ENCODE peak calls at places on chromosome 9, in ten cellular contexts. E is colonic mucosa, W is BE2C, U is ovary, X is choroid plexus epithelial cell, D is HL-60, A is tibial artery, R is DND-41, Y is dorsolateral prefrontal cortex, G is fibroblast of lung. N is an unnamed sample.

GRCh38 chr9:116096853-116097252 is 56.7 kb upstream of the PAPPA start:
- DNase-seq in G (no peak), R (no peak), Y (no peak), X (peak; percentile 30), E (no peak), A (no peak), U (no peak), W (no peak), D (no peak), N (no peak)

GRCh38 chr9:70868661-70869652 is 252.5 kb downstream of the TRPM3 start:
- DNase-seq in X (peak; percentile 34), R (no peak), E (no peak), D (no peak), G (no peak), A (no peak), U (peak; percentile 13), Y (no peak), W (peak; percentile 12), N (no peak)

GRCh38 chr9:86186696-86187095 is 72.8 kb downstream of the C9orf153 start:
- DNase-seq in G (no peak), A (no peak), D (no peak), E (no peak), U (no peak), R (no peak), Y (no peak), X (no peak), W (no peak), N (no peak)

GRCh38 chr9:13513262-13513661 is 233.8 kb upstream of the MPDZ start:
- DNase-seq in U (no peak), E (no peak), X (peak; percentile 38), Y (no peak), W (no peak), G (peak; percentile 8), R (no peak), D (no peak), A (no peak), N (no peak)

GRCh38 chr9:3215658-3216057 is 310.1 kb downstream of the RFX3 start:
- DNase-seq in G (no peak), U (no peak), D (no peak), R (no peak), E (no peak), X (no peak), Y (no peak), A (no peak), W (no peak), N (no peak)

GRCh38 chr9:131179561-131180219 is 54.3 kb downstream of the NUP214 start:
- DNase-seq in G (peak; percentile 83), W (no peak), X (peak; percentile 80), D (no peak), R (no peak), E (no peak), U (no peak), A (no peak), Y (no peak), N (peak; percentile 86)

GRCh38 chr9:77523891-77524290 is 124.2 kb downstream of the GNA14 start:
- DNase-seq in G (no peak), W (no peak), A (no peak), D (no peak), Y (no peak), E (no peak), X (no peak), R (no peak), U (no peak), N (no peak)

GRCh38 chr9:81557957-81558791 is 131.2 kb downstream of the TLE1 start:
- DNase-seq in Y (no peak), G (peak; percentile 99), D (no peak), E (no peak), A (no peak), W (no peak), X (peak; percentile 79), R (no peak), U (no peak), N (no peak)

GRCh38 chr9:21078702-21079101 is 960 bp upstream of the IFNB1 start:
- DNase-seq in R (peak; percentile 31), E (no peak), Y (no peak), D (peak; percentile 27), A (no peak), G (no peak), X (peak; percentile 11), W (no peak), U (no peak), N (no peak)

GRCh38 chr9:77066388-77066787 is 46.9 kb downstream of the FOXB2 start:
- DNase-seq in U (no peak), E (no peak), A (no peak), Y (no peak), G (no peak), R (no peak), W (no peak), D (no peak), X (no peak), N (no peak)

GRCh38 chr9:3437031-3437430 is 88.8 kb downstream of the RFX3 start:
- DNase-seq in G (no peak), Y (no peak), R (no peak), A (no peak), D (no peak), W (peak; percentile 20), U (no peak), X (no peak), E (no peak), N (peak; percentile 22)

GRCh38 chr9:129275626-129276247 is 97.7 kb upstream of the IER5L start:
- DNase-seq in Y (peak; percentile 2), D (no peak), G (no peak), E (no peak), U (peak; percentile 13), R (no peak), W (no peak), X (peak; percentile 20), A (peak; percentile 4), N (no peak)

GRCh38 chr9:109098221-109098959 is 21.4 kb downstream of the TMEM245 start:
- DNase-seq in G (peak; percentile 70), R (no peak), E (no peak), A (no peak), U (no peak), D (no peak), X (peak; percentile 92), Y (no peak), W (peak; percentile 11), N (peak; percentile 92)

GRCh38 chr9:108272350-108272899 is 583.4 kb downstream of the ACTL7B start:
- DNase-seq in D (peak; percentile 15), X (peak; percentile 76), U (peak; percentile 36), R (no peak), E (peak; percentile 77), Y (peak; percentile 38), A (peak; percentile 51), G (peak; percentile 80), W (peak; percentile 81), N (peak; percentile 49)

GRCh38 chr9:135502873-135503321 is 2.4 kb downstream of the MRPS2 start:
- DNase-seq in W (no peak), R (no peak), G (no peak), E (no peak), U (peak; percentile 9), A (no peak), D (no peak), Y (no peak), X (no peak), N (no peak)
- H3K4me3 ChIP-seq in W (no peak overlapping the region), R (no peak overlapping the region), G (no peak overlapping the region), E (no peak overlapping the region), U (no peak overlapping the region), A (no peak overlapping the region), D (no peak overlapping the region), Y (no peak overlapping the region), X (no peak overlapping the region), N (no peak overlapping the region)

GRCh38 chr9:127903557-127904475 is 4.4 kb upstream of the ST6GALNAC6 start:
- DNase-seq in D (peak; percentile 23), Y (no peak), R (no peak), W (no peak), A (peak; percentile 80), E (peak; percentile 98), G (no peak), X (no peak), U (peak; percentile 75), N (peak; percentile 80)
- H3K4me3 ChIP-seq in D (no peak overlapping the region), Y (no peak overlapping the region), R (no peak overlapping the region), W (no peak overlapping the region), A (no peak overlapping the region), E (peak overlapping the region; percentile 41), G (no peak overlapping the region), X (no peak overlapping the region), U (no peak overlapping the region), N (no peak overlapping the region)

DNA sequence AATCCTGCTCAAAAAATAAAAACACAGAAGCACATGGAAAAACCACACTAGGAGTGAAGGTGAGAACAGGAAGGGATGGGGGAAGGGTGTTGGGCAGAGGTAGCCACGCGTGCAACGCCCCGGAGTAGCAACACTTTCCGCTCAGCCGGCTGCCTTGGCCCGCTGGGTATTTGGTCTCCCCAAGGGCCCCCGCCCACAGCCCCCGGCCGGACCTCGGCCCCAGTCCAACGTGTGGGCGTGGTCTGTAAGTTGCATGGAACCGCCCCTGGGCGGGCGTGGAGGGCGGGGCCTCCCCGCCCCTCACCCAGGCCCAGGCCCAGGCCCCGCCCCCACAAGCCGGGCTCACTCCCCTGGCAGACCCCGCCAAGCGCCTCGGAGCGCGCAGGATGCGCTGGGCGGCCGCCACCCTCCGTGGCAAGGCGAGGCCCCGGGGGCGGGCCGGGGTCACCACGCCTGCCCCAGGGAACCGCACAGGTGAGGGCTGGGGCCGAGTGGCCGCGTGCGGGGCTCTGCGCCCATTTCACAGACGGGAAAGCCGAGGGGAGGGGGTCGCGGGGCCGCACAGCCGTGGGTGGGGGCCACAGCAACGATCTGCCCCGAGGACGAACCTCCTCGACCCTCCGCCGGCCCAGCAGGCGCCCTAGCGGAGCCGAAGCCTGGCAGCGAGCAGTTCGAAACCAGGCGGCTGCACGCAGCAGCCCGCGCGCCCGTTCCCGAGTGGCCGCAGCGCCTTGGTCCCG is at the start of gene SUSD3:
- DNase-seq in G (peak; percentile 38), Y (no peak), E (peak; percentile 77), D (peak; percentile 55), W (peak; percentile 85), X (peak; percentile 35), U (peak; percentile 96), A (peak; percentile 53), R (no peak), N (peak; percentile 73)
- H3K4me3 ChIP-seq in G (peak within 1 kb of the TSS; percentile 40), Y (peak within 1 kb of the TSS; percentile 48), E (peak within 1 kb of the TSS; percentile 74), D (no peak within 1 kb of the TSS), W (no peak within 1 kb of the TSS), X (peak within 1 kb of the TSS; percentile 31), U (peak within 1 kb of the TSS; percentile 56), A (peak within 1 kb of the TSS; percentile 54), R (no peak within 1 kb of the TSS), N (peak within 1 kb of the TSS; percentile 13)

GRCh38 chr9:91117959-91118651 is 243.6 kb downstream of the AUH start:
- DNase-seq in A (peak; percentile 86), D (no peak), G (peak; percentile 95), X (peak; percentile 88), E (peak; percentile 89), Y (peak; percentile 41), W (no peak), R (no peak), U (peak; percentile 93), N (peak; percentile 83)

GRCh38 chr9:91116711-91117110 is 245.0 kb downstream of the AUH start:
- DNase-seq in Y (no peak), U (no peak), D (no peak), A (no peak), W (no peak), E (no peak), G (no peak), R (no peak), X (no peak), N (no peak)

GRCh38 chr9:91114450-91114849 is 247.3 kb downstream of the AUH start:
- DNase-seq in D (no peak), R (no peak), G (no peak), U (no peak), Y (no peak), X (no peak), W (no peak), A (no peak), E (no peak), N (no peak)

GRCh38 chr9:91117474-91117891 is 244.2 kb downstream of the AUH start:
- DNase-seq in G (no peak), D (no peak), A (no peak), R (no peak), W (no peak), X (no peak), U (peak; percentile 55), Y (no peak), E (no peak), N (no peak)

GRCh38 chr9:91116226-91116625 is 245.5 kb downstream of the AUH start:
- DNase-seq in G (peak; percentile 59), U (peak; percentile 60), E (no peak), A (no peak), W (no peak), R (no peak), X (no peak), D (no peak), Y (no peak), N (no peak)
- H3K4me3 ChIP-seq in G (no peak overlapping the region), U (no peak overlapping the region), E (no peak overlapping the region), A (no peak overlapping the region), W (no peak overlapping the region), R (no peak overlapping the region), X (no peak overlapping the region), D (no peak overlapping the region), Y (no peak overlapping the region), N (no peak overlapping the region)